ENCODE peak calls at places on chromosomes 2 and 18, in eight cellular contexts. One of them, this sample, is unnamed.

GRCh38 chr2:223526106-223526505 is 76.1 kb downstream of the SCG2 start:
- DNase-seq in HuH-7.5: no peak
- DNase-seq in stimulated activated CD4-positive, alpha-beta T cell treated with anti-CD3 and anti-CD28 coated beads, Interleukin-15, amount 100 ng/mL, for 24 hours: no peak
- DNase-seq in brain microvascular endothelial cell: no peak
- DNase-seq in NCI-H2029: no peak
- DNase-seq in aorta: no peak
- DNase-seq in SIG-M5: no peak
- DNase-seq in NCI-H1092: no peak
- DNase-seq in this sample: no peak

GRCh38 chr2:72619622-72620021 is 206.2 kb downstream of the EXOC6B start:
- DNase-seq in aorta: no peak
- DNase-seq in NCI-H2029: no peak
- DNase-seq in HuH-7.5: no peak
- DNase-seq in stimulated activated CD4-positive, alpha-beta T cell treated with anti-CD3 and anti-CD28 coated beads, Interleukin-15, amount 100 ng/mL, for 24 hours: no peak
- DNase-seq in NCI-H1092: no peak
- DNase-seq in SIG-M5: no peak
- DNase-seq in brain microvascular endothelial cell: peak
- DNase-seq in this sample: no peak

GRCh38 chr2:8149985-8150547 is 531.8 kb upstream of the ID2 start:
- DNase-seq in NCI-H2029: no peak
- DNase-seq in aorta: no peak
- DNase-seq in brain microvascular endothelial cell: peak
- DNase-seq in NCI-H1092: no peak
- DNase-seq in stimulated activated CD4-positive, alpha-beta T cell treated with anti-CD3 and anti-CD28 coated beads, Interleukin-15, amount 100 ng/mL, for 24 hours: no peak
- DNase-seq in HuH-7.5: no peak
- DNase-seq in SIG-M5: no peak
- DNase-seq in this sample: no peak

GRCh38 chr2:225534697-225535096 is 135.2 kb downstream of the NYAP2 start:
- DNase-seq in stimulated activated CD4-positive, alpha-beta T cell treated with anti-CD3 and anti-CD28 coated beads, Interleukin-15, amount 100 ng/mL, for 24 hours: no peak
- DNase-seq in NCI-H2029: no peak
- DNase-seq in NCI-H1092: no peak
- DNase-seq in brain microvascular endothelial cell: no peak
- DNase-seq in aorta: no peak
- DNase-seq in HuH-7.5: no peak
- DNase-seq in SIG-M5: no peak
- DNase-seq in this sample: no peak

GRCh38 chr18:8139971-8140406 is 469.2 kb upstream of the RAB12 start:
- DNase-seq in brain microvascular endothelial cell: no peak
- DNase-seq in NCI-H2029: no peak
- DNase-seq in stimulated activated CD4-positive, alpha-beta T cell treated with anti-CD3 and anti-CD28 coated beads, Interleukin-15, amount 100 ng/mL, for 24 hours: no peak
- DNase-seq in NCI-H1092: no peak
- DNase-seq in HuH-7.5: no peak
- DNase-seq in SIG-M5: no peak
- DNase-seq in aorta: no peak
- DNase-seq in this sample: no peak

GRCh38 chr2:46803551-46803885 is 112.1 kb downstream of the MCFD2 start:
- DNase-seq in NCI-H1092: no peak
- DNase-seq in SIG-M5: no peak
- DNase-seq in stimulated activated CD4-positive, alpha-beta T cell treated with anti-CD3 and anti-CD28 coated beads, Interleukin-15, amount 100 ng/mL, for 24 hours: no peak
- DNase-seq in HuH-7.5: no peak
- DNase-seq in NCI-H2029: no peak
- DNase-seq in aorta: no peak
- DNase-seq in brain microvascular endothelial cell: no peak
- DNase-seq in this sample: no peak

GRCh38 chr2:172736419-172737174 is 952 bp downstream of the RAPGEF4 start:
- DNase-seq in NCI-H1092: no peak
- DNase-seq in SIG-M5: no peak
- DNase-seq in brain microvascular endothelial cell: no peak
- DNase-seq in HuH-7.5: peak
- DNase-seq in aorta: no peak
- DNase-seq in NCI-H2029: no peak
- DNase-seq in stimulated activated CD4-positive, alpha-beta T cell treated with anti-CD3 and anti-CD28 coated beads, Interleukin-15, amount 100 ng/mL, for 24 hours: peak
- DNase-seq in this sample: no peak

GRCh38 chr2:106961328-106961727 is 75.4 kb upstream of the ST6GAL2 start:
- DNase-seq in stimulated activated CD4-positive, alpha-beta T cell treated with anti-CD3 and anti-CD28 coated beads, Interleukin-15, amount 100 ng/mL, for 24 hours: no peak
- DNase-seq in brain microvascular endothelial cell: no peak
- DNase-seq in NCI-H2029: peak
- DNase-seq in NCI-H1092: no peak
- DNase-seq in SIG-M5: no peak
- DNase-seq in HuH-7.5: no peak
- DNase-seq in aorta: no peak
- DNase-seq in this sample: no peak

GRCh38 chr18:21361297-21361880 is 119.4 kb downstream of the GREB1L start:
- DNase-seq in brain microvascular endothelial cell: no peak
- DNase-seq in aorta: no peak
- DNase-seq in SIG-M5: no peak
- DNase-seq in stimulated activated CD4-positive, alpha-beta T cell treated with anti-CD3 and anti-CD28 coated beads, Interleukin-15, amount 100 ng/mL, for 24 hours: no peak
- DNase-seq in HuH-7.5: no peak
- DNase-seq in NCI-H1092: no peak
- DNase-seq in NCI-H2029: no peak
- DNase-seq in this sample: no peak

GRCh38 chr2:98367721-98368120 is 21.5 kb downstream of the CNGA3 start:
- DNase-seq in SIG-M5: no peak
- DNase-seq in aorta: no peak
- DNase-seq in NCI-H2029: no peak
- DNase-seq in brain microvascular endothelial cell: no peak
- DNase-seq in HuH-7.5: no peak
- DNase-seq in NCI-H1092: no peak
- DNase-seq in stimulated activated CD4-positive, alpha-beta T cell treated with anti-CD3 and anti-CD28 coated beads, Interleukin-15, amount 100 ng/mL, for 24 hours: no peak
- DNase-seq in this sample: no peak

GRCh38 chr2:198054299-198054698 is 249.9 kb downstream of the PLCL1 start:
- DNase-seq in stimulated activated CD4-positive, alpha-beta T cell treated with anti-CD3 and anti-CD28 coated beads, Interleukin-15, amount 100 ng/mL, for 24 hours: peak
- DNase-seq in aorta: no peak
- DNase-seq in HuH-7.5: no peak
- DNase-seq in NCI-H2029: no peak
- DNase-seq in SIG-M5: no peak
- DNase-seq in NCI-H1092: no peak
- DNase-seq in brain microvascular endothelial cell: peak
- DNase-seq in this sample: peak

GRCh38 chr2:229884775-229885699 is 36.8 kb downstream of the TRIP12 start:
- DNase-seq in brain microvascular endothelial cell: no peak
- DNase-seq in NCI-H2029: no peak
- DNase-seq in aorta: no peak
- DNase-seq in SIG-M5: no peak
- DNase-seq in stimulated activated CD4-positive, alpha-beta T cell treated with anti-CD3 and anti-CD28 coated beads, Interleukin-15, amount 100 ng/mL, for 24 hours: no peak
- DNase-seq in HuH-7.5: no peak
- DNase-seq in NCI-H1092: no peak
- DNase-seq in this sample: no peak

GRCh38 chr2:126749537-126749936 is 93.6 kb downstream of the GYPC start:
- DNase-seq in aorta: no peak
- DNase-seq in brain microvascular endothelial cell: no peak
- DNase-seq in NCI-H2029: no peak
- DNase-seq in HuH-7.5: no peak
- DNase-seq in stimulated activated CD4-positive, alpha-beta T cell treated with anti-CD3 and anti-CD28 coated beads, Interleukin-15, amount 100 ng/mL, for 24 hours: no peak
- DNase-seq in SIG-M5: no peak
- DNase-seq in NCI-H1092: no peak
- DNase-seq in this sample: no peak

GRCh38 chr18:44520981-44521672 is 159.6 kb upstream of the SETBP1 start:
- DNase-seq in stimulated activated CD4-positive, alpha-beta T cell treated with anti-CD3 and anti-CD28 coated beads, Interleukin-15, amount 100 ng/mL, for 24 hours: no peak
- DNase-seq in NCI-H1092: no peak
- DNase-seq in aorta: no peak
- DNase-seq in brain microvascular endothelial cell: no peak
- DNase-seq in SIG-M5: no peak
- DNase-seq in NCI-H2029: no peak
- DNase-seq in HuH-7.5: no peak
- DNase-seq in this sample: no peak

GRCh38 chr2:30031184-30031583 is 109.8 kb upstream of the ALK start:
- DNase-seq in stimulated activated CD4-positive, alpha-beta T cell treated with anti-CD3 and anti-CD28 coated beads, Interleukin-15, amount 100 ng/mL, for 24 hours: no peak
- DNase-seq in NCI-H2029: no peak
- DNase-seq in brain microvascular endothelial cell: no peak
- DNase-seq in NCI-H1092: no peak
- DNase-seq in aorta: no peak
- DNase-seq in HuH-7.5: no peak
- DNase-seq in SIG-M5: no peak
- DNase-seq in this sample: no peak

GRCh38 chr2:128710242-128710641 is 391.6 kb upstream of the HS6ST1 start:
- DNase-seq in HuH-7.5: no peak
- DNase-seq in SIG-M5: no peak
- DNase-seq in NCI-H1092: no peak
- DNase-seq in brain microvascular endothelial cell: no peak
- DNase-seq in aorta: no peak
- DNase-seq in NCI-H2029: no peak
- DNase-seq in stimulated activated CD4-positive, alpha-beta T cell treated with anti-CD3 and anti-CD28 coated beads, Interleukin-15, amount 100 ng/mL, for 24 hours: no peak
- DNase-seq in this sample: no peak

GRCh38 chr2:150376627-150377335 is 110.7 kb downstream of the RND3 start:
- DNase-seq in stimulated activated CD4-positive, alpha-beta T cell treated with anti-CD3 and anti-CD28 coated beads, Interleukin-15, amount 100 ng/mL, for 24 hours: no peak
- DNase-seq in NCI-H1092: no peak
- DNase-seq in brain microvascular endothelial cell: peak
- DNase-seq in SIG-M5: no peak
- DNase-seq in NCI-H2029: no peak
- DNase-seq in aorta: no peak
- DNase-seq in HuH-7.5: peak
- DNase-seq in this sample: no peak

GRCh38 chr2:21165350-21165749 is 41.6 kb downstream of the TDRD15 start:
- DNase-seq in HuH-7.5: no peak
- DNase-seq in NCI-H1092: no peak
- DNase-seq in aorta: no peak
- DNase-seq in stimulated activated CD4-positive, alpha-beta T cell treated with anti-CD3 and anti-CD28 coated beads, Interleukin-15, amount 100 ng/mL, for 24 hours: no peak
- DNase-seq in brain microvascular endothelial cell: no peak
- DNase-seq in SIG-M5: no peak
- DNase-seq in NCI-H2029: no peak
- DNase-seq in this sample: no peak

GRCh38 chr18:47109720-47110119 is 40.6 kb downstream of the HDHD2 start:
- DNase-seq in brain microvascular endothelial cell: no peak
- DNase-seq in SIG-M5: no peak
- DNase-seq in stimulated activated CD4-positive, alpha-beta T cell treated with anti-CD3 and anti-CD28 coated beads, Interleukin-15, amount 100 ng/mL, for 24 hours: no peak
- DNase-seq in NCI-H2029: no peak
- DNase-seq in NCI-H1092: no peak
- DNase-seq in aorta: no peak
- DNase-seq in HuH-7.5: no peak
- DNase-seq in this sample: no peak

GRCh38 chr2:109419960-109420370 is 193.8 kb downstream of the SEPTIN10 start:
- DNase-seq in stimulated activated CD4-positive, alpha-beta T cell treated with anti-CD3 and anti-CD28 coated beads, Interleukin-15, amount 100 ng/mL, for 24 hours: no peak
- DNase-seq in NCI-H2029: no peak
- DNase-seq in aorta: peak
- DNase-seq in NCI-H1092: no peak
- DNase-seq in HuH-7.5: no peak
- DNase-seq in brain microvascular endothelial cell: no peak
- DNase-seq in SIG-M5: no peak
- DNase-seq in this sample: no peak

GRCh38 chr2:175837046-175837445 is 165.0 kb downstream of the LNPK start:
- DNase-seq in NCI-H1092: no peak
- DNase-seq in aorta: no peak
- DNase-seq in HuH-7.5: no peak
- DNase-seq in SIG-M5: no peak
- DNase-seq in stimulated activated CD4-positive, alpha-beta T cell treated with anti-CD3 and anti-CD28 coated beads, Interleukin-15, amount 100 ng/mL, for 24 hours: no peak
- DNase-seq in NCI-H2029: no peak
- DNase-seq in brain microvascular endothelial cell: peak
- DNase-seq in this sample: no peak

GRCh38 chr18:9974279-9974915 is 60.6 kb downstream of the VAPA start:
- DNase-seq in brain microvascular endothelial cell: no peak
- DNase-seq in aorta: no peak
- DNase-seq in NCI-H1092: no peak
- DNase-seq in NCI-H2029: no peak
- DNase-seq in HuH-7.5: no peak
- DNase-seq in stimulated activated CD4-positive, alpha-beta T cell treated with anti-CD3 and anti-CD28 coated beads, Interleukin-15, amount 100 ng/mL, for 24 hours: no peak
- DNase-seq in SIG-M5: no peak
- DNase-seq in this sample: no peak

GRCh38 chr2:176110975-176111663 is 4.0 kb downstream of the HOXD11 start:
- DNase-seq in NCI-H2029: peak
- DNase-seq in SIG-M5: no peak
- DNase-seq in HuH-7.5: peak
- DNase-seq in NCI-H1092: peak
- DNase-seq in aorta: no peak
- DNase-seq in brain microvascular endothelial cell: no peak
- DNase-seq in stimulated activated CD4-positive, alpha-beta T cell treated with anti-CD3 and anti-CD28 coated beads, Interleukin-15, amount 100 ng/mL, for 24 hours: no peak
- DNase-seq in this sample: no peak

GRCh38 chr2:198471291-198471690 is 666.9 kb downstream of the PLCL1 start:
- DNase-seq in brain microvascular endothelial cell: no peak
- DNase-seq in aorta: no peak
- DNase-seq in stimulated activated CD4-positive, alpha-beta T cell treated with anti-CD3 and anti-CD28 coated beads, Interleukin-15, amount 100 ng/mL, for 24 hours: no peak
- DNase-seq in NCI-H1092: no peak
- DNase-seq in HuH-7.5: no peak
- DNase-seq in NCI-H2029: no peak
- DNase-seq in SIG-M5: no peak
- DNase-seq in this sample: no peak

GRCh38 chr2:113965644-113966043 is 75.8 kb downstream of the ACTR3 start:
- DNase-seq in SIG-M5: no peak
- DNase-seq in aorta: no peak
- DNase-seq in HuH-7.5: no peak
- DNase-seq in NCI-H1092: no peak
- DNase-seq in NCI-H2029: no peak
- DNase-seq in stimulated activated CD4-positive, alpha-beta T cell treated with anti-CD3 and anti-CD28 coated beads, Interleukin-15, amount 100 ng/mL, for 24 hours: peak
- DNase-seq in brain microvascular endothelial cell: peak
- DNase-seq in this sample: no peak

This sample was measured in activated CD4-positive, CD25-positive, alpha-beta regulatory T cell.